ENCODE peak calls at places on chromosomes 5 and 9, in eight cellular contexts. A is OCI-LY7, G is cardiac muscle cell, J is Caco-2, L is osteoblast, E is MM.1S, X is NT2/D1, P is fibroblast of lung. V is an unnamed sample.
A peak's percentile ranks its signal among the peaks of the same experiment; 100 is the strongest.

GRCh38 chr9:110049699-110050450 is 158.1 kb downstream of the C9orf152 start:
- DNase-seq in A (peak; percentile 54), G (no peak), J (peak; percentile 50), L (peak; percentile 58), E (peak; percentile 29), X (no peak), P (peak; percentile 36), V (no peak)

GRCh38 chr5:176679365-176680225 is 32.3 kb downstream of the TSPAN17 start:
- DNase-seq in A (no peak), G (no peak), J (no peak), L (peak; percentile 77), E (no peak), X (no peak), P (no peak), V (no peak)

GRCh38 chr5:160508780-160509361 is 87.2 kb downstream of the PTTG1 start:
- DNase-seq in A (peak; percentile 80), G (peak; percentile 87), J (peak; percentile 75), L (peak; percentile 89), E (peak; percentile 78), X (peak; percentile 70), P (peak; percentile 89), V (peak; percentile 21)

GRCh38 chr9:113609562-113610318 is 146.2 kb downstream of the RGS3 start:
- DNase-seq in A (no peak), G (peak; percentile 96), J (no peak), L (peak; percentile 6), E (no peak), X (no peak), P (peak; percentile 62), V (no peak)

GRCh38 chr5:169860585-169860984 is 119.7 kb downstream of the INSYN2B start:
- DNase-seq in A (no peak), G (no peak), J (no peak), L (no peak), E (no peak), X (no peak), P (no peak), V (no peak)

GRCh38 chr5:3394877-3395599 is 200.6 kb upstream of the IRX1 start:
- DNase-seq in A (no peak), G (no peak), J (no peak), L (peak; percentile 35), E (peak; percentile 62), X (no peak), P (no peak), V (no peak)

GRCh38 chr5:57244331-57244730 is 70.5 kb downstream of the GPBP1 start:
- DNase-seq in A (no peak), G (no peak), J (no peak), L (no peak), E (no peak), X (no peak), P (no peak), V (no peak)

GRCh38 chr9:93567271-93567959 is 9.0 kb upstream of the PHF2 start:
- DNase-seq in A (peak; percentile 22), G (no peak), J (no peak), L (peak; percentile 72), E (no peak), X (no peak), P (no peak), V (no peak)

GRCh38 chr9:23686257-23686656 is 139.8 kb downstream of the ELAVL2 start:
- DNase-seq in A (no peak), G (no peak), J (no peak), L (no peak), E (no peak), X (peak; percentile 18), P (peak; percentile 91), V (no peak)

GRCh38 chr9:20568406-20568805 is 53.9 kb downstream of the MLLT3 start:
- DNase-seq in A (no peak), G (no peak), J (no peak), L (no peak), E (no peak), X (no peak), P (no peak), V (no peak)

GRCh38 chr9:126882746-126883145 is 22.3 kb downstream of the ZBTB34 start:
- DNase-seq in A (no peak), G (no peak), J (no peak), L (no peak), E (no peak), X (no peak), P (no peak), V (no peak)

GRCh38 chr5:132205385-132206125 is 22.1 kb downstream of the P4HA2 start:
- DNase-seq in A (peak; percentile 94), G (peak; percentile 51), J (no peak), L (no peak), E (no peak), X (no peak), P (peak; percentile 26), V (no peak)

GRCh38 chr9:33416996-33417395 is 14.6 kb upstream of the AQP7 start:
- DNase-seq in A (no peak), G (no peak), J (no peak), L (no peak), E (peak; percentile 32), X (no peak), P (no peak), V (peak; percentile 30)

GRCh38 chr5:172768573-172769323 is 2.2 kb downstream of the DUSP1 start:
- DNase-seq in A (no peak), G (peak; percentile 76), J (no peak), L (peak; percentile 84), E (no peak), X (no peak), P (peak; percentile 66), V (peak; percentile 29)

GRCh38 chr9:134332841-134333233 is 6.6 kb downstream of the RXRA start:
- DNase-seq in A (no peak), G (no peak), J (no peak), L (peak; percentile 76), E (no peak), X (no peak), P (no peak), V (no peak)

GRCh38 chr5:5826911-5827310 is 404.4 kb downstream of the ICE1 start:
- DNase-seq in A (no peak), G (no peak), J (no peak), L (peak; percentile 49), E (no peak), X (no peak), P (peak; percentile 7), V (no peak)

GRCh38 chr9:32570262-32570661 is 2.7 kb downstream of the NDUFB6 start:
- DNase-seq in A (no peak), G (no peak), J (no peak), L (no peak), E (no peak), X (no peak), P (no peak), V (no peak)

GRCh38 chr5:54457094-54457531 is 1.6 kb downstream of the HSPB3 start:
- DNase-seq in A (no peak), G (peak; percentile 92), J (peak; percentile 96), L (peak; percentile 63), E (no peak), X (peak; percentile 40), P (peak; percentile 81), V (no peak)

GRCh38 chr5:145946112-145946861 is 9.9 kb downstream of the SH3RF2 start:
- DNase-seq in A (no peak), G (no peak), J (no peak), L (peak; percentile 57), E (no peak), X (no peak), P (peak; percentile 98), V (no peak)

GRCh38 chr9:19675492-19675891 is 113.3 kb downstream of the SLC24A2 start:
- DNase-seq in A (no peak), G (no peak), J (no peak), L (no peak), E (no peak), X (no peak), P (no peak), V (no peak)

GRCh38 chr5:14399054-14399657 is 182.4 kb upstream of the OTULINL start:
- DNase-seq in A (peak; percentile 57), G (peak; percentile 77), J (no peak), L (no peak), E (peak; percentile 46), X (no peak), P (peak; percentile 69), V (no peak)

GRCh38 chr5:50328193-50328729 is 112.8 kb downstream of the EMB start:
- DNase-seq in A (no peak), G (no peak), J (no peak), L (no peak), E (no peak), X (no peak), P (no peak), V (no peak)

GRCh38 chr9:29976981-29977380 is 2403.7 kb upstream of the C9orf72 start:
- DNase-seq in A (no peak), G (no peak), J (no peak), L (no peak), E (no peak), X (no peak), P (no peak), V (no peak)
- H3K36me3 ChIP-seq in A (no peaks in the 10 kb centered on the region), G (no peaks in the 10 kb centered on the region), J (no peaks in the 10 kb centered on the region), L (no peaks in the 10 kb centered on the region), E (no peaks in the 10 kb centered on the region), X (no peaks in the 10 kb centered on the region), P (no peaks in the 10 kb centered on the region), V (no peaks in the 10 kb centered on the region)

GRCh38 chr9:98108540-98109031 is 10.4 kb downstream of the TRIM14 start:
- DNase-seq in A (peak; percentile 83), G (no peak), J (peak; percentile 3), L (no peak), E (peak; percentile 65), X (no peak), P (no peak), V (no peak)
- H3K36me3 ChIP-seq in A (peaks cover 47% of the 10 kb centered on the region), G (no peaks in the 10 kb centered on the region), J (peaks cover 8% of the 10 kb centered on the region), L (no peaks in the 10 kb centered on the region), E (no peaks in the 10 kb centered on the region), X (peaks cover 39% of the 10 kb centered on the region), P (no peaks in the 10 kb centered on the region), V (no peaks in the 10 kb centered on the region)

DNA sequence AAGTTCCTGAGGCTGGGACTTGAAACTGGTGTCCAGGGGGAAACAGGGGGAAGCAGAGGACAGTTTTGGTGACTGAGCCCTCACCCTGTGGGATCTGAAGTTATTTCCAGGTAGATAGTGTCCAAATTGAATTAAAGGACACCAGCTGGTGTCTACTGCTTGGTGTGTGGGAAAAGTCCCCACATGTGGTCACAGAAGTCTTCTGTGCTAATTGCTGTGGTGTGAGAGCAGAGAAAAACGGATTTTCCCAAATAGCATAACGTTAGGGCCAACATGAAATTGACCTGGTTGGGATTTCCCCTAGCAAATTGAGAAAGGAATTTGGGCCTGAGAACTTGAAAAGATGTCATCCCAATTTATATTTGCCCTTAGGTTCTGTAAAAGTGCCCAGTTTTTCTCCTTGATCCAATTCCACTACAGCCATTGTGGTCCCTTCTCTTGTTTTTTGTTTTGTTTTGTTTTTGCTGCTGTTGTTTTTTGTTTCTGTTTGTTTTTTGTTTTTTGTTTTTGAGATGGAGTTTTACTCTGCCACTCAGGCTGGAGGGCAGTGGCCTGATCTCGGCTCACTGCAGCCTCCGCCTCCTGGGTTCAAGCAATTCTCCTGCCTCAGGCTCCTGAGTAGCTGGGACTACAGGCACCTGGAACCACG is 5.6 kb upstream of the STARD4 start:
- DNase-seq in A (no peak), G (no peak), J (no peak), L (no peak), E (no peak), X (no peak), P (no peak), V (no peak)
- H3K36me3 ChIP-seq in A (no peaks in the 10 kb centered on the region), G (no peaks in the 10 kb centered on the region), J (no peaks in the 10 kb centered on the region), L (no peaks in the 10 kb centered on the region), E (no peaks in the 10 kb centered on the region), X (no peaks in the 10 kb centered on the region), P (no peaks in the 10 kb centered on the region), V (no peaks in the 10 kb centered on the region)

DNA sequence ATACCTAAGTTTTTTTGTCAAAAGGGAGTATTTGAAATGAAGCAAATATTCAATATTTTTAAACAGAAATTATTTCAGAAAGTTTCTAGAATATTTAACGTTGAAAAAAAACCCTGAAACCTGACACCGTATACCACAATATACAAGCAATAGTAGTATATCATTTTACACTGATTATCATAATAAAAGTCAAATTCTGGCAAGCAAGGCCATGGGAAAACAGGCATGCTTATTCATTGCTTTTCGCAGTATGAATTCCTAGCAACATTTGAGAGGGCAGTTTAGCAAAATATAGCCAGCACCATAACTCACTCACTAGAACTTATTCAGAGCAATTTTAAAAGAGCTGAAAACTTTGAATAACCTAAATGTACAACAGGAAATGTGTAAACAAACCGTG is 46.1 kb downstream of the ERAP1 start:
- DNase-seq in A (no peak), G (no peak), J (no peak), L (no peak), E (no peak), X (no peak), P (no peak), V (no peak)
- H3K36me3 ChIP-seq in A (peaks cover 61% of the 10 kb centered on the region), G (peaks cover 70% of the 10 kb centered on the region), J (peaks cover 8% of the 10 kb centered on the region), L (peaks cover 67% of the 10 kb centered on the region), E (peaks cover 6% of the 10 kb centered on the region), X (peaks cover 34% of the 10 kb centered on the region), P (peaks cover 20% of the 10 kb centered on the region), V (peaks cover 76% of the 10 kb centered on the region)